ENCODE peak calls at places on chromosomes 16 and 17, in six cellular contexts. One of them, this sample, is unnamed.

GRCh38 chr17:76617838-76618237 is 25.7 kb downstream of the ST6GALNAC1 start:
- DNase-seq in EL: no peak
- DNase-seq in stimulated activated CD4-positive, alpha-beta T cell treated with anti-CD3 and anti-CD28 coated beads, Interleukin-4, amount 100 ng/mL, for 1 hour: no peak
- DNase-seq in sigmoid colon: no peak
- DNase-seq in left lung: no peak
- DNase-seq in GM10248: no peak
- DNase-seq in this sample: no peak

GRCh38 chr17:38890410-38890746 is 20.5 kb downstream of the LASP1 start:
- DNase-seq in EL: no peak
- DNase-seq in stimulated activated CD4-positive, alpha-beta T cell treated with anti-CD3 and anti-CD28 coated beads, Interleukin-4, amount 100 ng/mL, for 1 hour: no peak
- DNase-seq in sigmoid colon: no peak
- DNase-seq in left lung: no peak
- DNase-seq in GM10248: no peak
- DNase-seq in this sample: peak

GRCh38 chr17:4947010-4947410 is 1.3 kb downstream of the PFN1 start:
- DNase-seq in EL: no peak
- DNase-seq in stimulated activated CD4-positive, alpha-beta T cell treated with anti-CD3 and anti-CD28 coated beads, Interleukin-4, amount 100 ng/mL, for 1 hour: no peak
- DNase-seq in sigmoid colon: peak
- DNase-seq in left lung: no peak
- DNase-seq in GM10248: no peak
- DNase-seq in this sample: no peak

GRCh38 chr17:36824678-36825091 is 112.6 kb upstream of the LHX1 start:
- DNase-seq in EL: peak
- DNase-seq in stimulated activated CD4-positive, alpha-beta T cell treated with anti-CD3 and anti-CD28 coated beads, Interleukin-4, amount 100 ng/mL, for 1 hour: no peak
- DNase-seq in sigmoid colon: no peak
- DNase-seq in left lung: no peak
- DNase-seq in GM10248: no peak
- DNase-seq in this sample: peak

GRCh38 chr17:17943281-17943984 is 28.8 kb downstream of the TOM1L2 start:
- DNase-seq in EL: no peak
- DNase-seq in stimulated activated CD4-positive, alpha-beta T cell treated with anti-CD3 and anti-CD28 coated beads, Interleukin-4, amount 100 ng/mL, for 1 hour: no peak
- DNase-seq in sigmoid colon: no peak
- DNase-seq in left lung: no peak
- DNase-seq in GM10248: no peak
- DNase-seq in this sample: no peak

GRCh38 chr17:74299618-74300009 is 25.6 kb downstream of the DNAI2 start:
- DNase-seq in EL: no peak
- DNase-seq in stimulated activated CD4-positive, alpha-beta T cell treated with anti-CD3 and anti-CD28 coated beads, Interleukin-4, amount 100 ng/mL, for 1 hour: no peak
- DNase-seq in sigmoid colon: no peak
- DNase-seq in left lung: no peak
- DNase-seq in GM10248: no peak
- DNase-seq in this sample: no peak

GRCh38 chr17:33091271-33091670 is 99.6 kb downstream of the SPACA3 start:
- DNase-seq in EL: no peak
- DNase-seq in stimulated activated CD4-positive, alpha-beta T cell treated with anti-CD3 and anti-CD28 coated beads, Interleukin-4, amount 100 ng/mL, for 1 hour: no peak
- DNase-seq in sigmoid colon: no peak
- DNase-seq in left lung: no peak
- DNase-seq in GM10248: no peak
- DNase-seq in this sample: no peak

GRCh38 chr17:8828517-8828875 is 29.3 kb upstream of the MFSD6L start:
- DNase-seq in EL: no peak
- DNase-seq in stimulated activated CD4-positive, alpha-beta T cell treated with anti-CD3 and anti-CD28 coated beads, Interleukin-4, amount 100 ng/mL, for 1 hour: no peak
- DNase-seq in sigmoid colon: no peak
- DNase-seq in left lung: no peak
- DNase-seq in GM10248: no peak
- DNase-seq in this sample: no peak

GRCh38 chr17:73498854-73499597 is 145.2 kb downstream of the SDK2 start:
- DNase-seq in EL: no peak
- DNase-seq in stimulated activated CD4-positive, alpha-beta T cell treated with anti-CD3 and anti-CD28 coated beads, Interleukin-4, amount 100 ng/mL, for 1 hour: no peak
- DNase-seq in sigmoid colon: no peak
- DNase-seq in left lung: no peak
- DNase-seq in GM10248: no peak
- DNase-seq in this sample: peak

GRCh38 chr16:72664122-72664479 is 383.8 kb downstream of the ZFHX3 start:
- DNase-seq in EL: no peak
- DNase-seq in stimulated activated CD4-positive, alpha-beta T cell treated with anti-CD3 and anti-CD28 coated beads, Interleukin-4, amount 100 ng/mL, for 1 hour: no peak
- DNase-seq in sigmoid colon: no peak
- DNase-seq in left lung: no peak
- DNase-seq in GM10248: no peak
- DNase-seq in this sample: no peak

GRCh38 chr17:43570518-43570928 is 24.4 kb upstream of the ETV4 start:
- DNase-seq in EL: peak
- DNase-seq in stimulated activated CD4-positive, alpha-beta T cell treated with anti-CD3 and anti-CD28 coated beads, Interleukin-4, amount 100 ng/mL, for 1 hour: no peak
- DNase-seq in sigmoid colon: no peak
- DNase-seq in left lung: no peak
- DNase-seq in GM10248: no peak
- DNase-seq in this sample: no peak

GRCh38 chr16:15507299-15507958 is 73.0 kb downstream of the BMERB1 start:
- DNase-seq in EL: peak
- DNase-seq in stimulated activated CD4-positive, alpha-beta T cell treated with anti-CD3 and anti-CD28 coated beads, Interleukin-4, amount 100 ng/mL, for 1 hour: no peak
- DNase-seq in sigmoid colon: no peak
- DNase-seq in left lung: no peak
- DNase-seq in GM10248: no peak
- DNase-seq in this sample: no peak

GRCh38 chr17:77434136-77435114 is 293.7 kb downstream of the SEC14L1 start:
- DNase-seq in EL: no peak
- DNase-seq in stimulated activated CD4-positive, alpha-beta T cell treated with anti-CD3 and anti-CD28 coated beads, Interleukin-4, amount 100 ng/mL, for 1 hour: no peak
- DNase-seq in sigmoid colon: no peak
- DNase-seq in left lung: no peak
- DNase-seq in GM10248: no peak
- DNase-seq in this sample: no peak

GRCh38 chr17:4509402-4509801 is 10.7 kb downstream of the SPNS2 start:
- DNase-seq in EL: no peak
- DNase-seq in stimulated activated CD4-positive, alpha-beta T cell treated with anti-CD3 and anti-CD28 coated beads, Interleukin-4, amount 100 ng/mL, for 1 hour: no peak
- DNase-seq in sigmoid colon: peak
- DNase-seq in left lung: no peak
- DNase-seq in GM10248: peak
- DNase-seq in this sample: peak

GRCh38 chr16:49148410-49148809 is 133.2 kb downstream of the CBLN1 start:
- DNase-seq in EL: no peak
- DNase-seq in stimulated activated CD4-positive, alpha-beta T cell treated with anti-CD3 and anti-CD28 coated beads, Interleukin-4, amount 100 ng/mL, for 1 hour: no peak
- DNase-seq in sigmoid colon: no peak
- DNase-seq in left lung: no peak
- DNase-seq in GM10248: no peak
- DNase-seq in this sample: no peak

GRCh38 chr17:28320215-28321061 is 1.4 kb downstream of the TMEM97 start:
- DNase-seq in EL: no peak
- DNase-seq in stimulated activated CD4-positive, alpha-beta T cell treated with anti-CD3 and anti-CD28 coated beads, Interleukin-4, amount 100 ng/mL, for 1 hour: no peak
- DNase-seq in sigmoid colon: no peak
- DNase-seq in left lung: no peak
- DNase-seq in GM10248: no peak
- DNase-seq in this sample: no peak